ENCODE peak calls at places on chromosome 12, in ten cellular contexts. One of them, this sample, is unnamed.

GRCh38 chr12:3284411-3284810 is 206.6 kb upstream of the PRMT8 start:
- DNase-seq in GM06990: no peak
- DNase-seq in CD8-positive, alpha-beta T cell: no peak
- DNase-seq in esophagus squamous epithelium: no peak
- DNase-seq in mammary epithelial cell: no peak
- DNase-seq in ovary: no peak
- DNase-seq in PC-9: no peak
- DNase-seq in upper lobe of left lung: peak
- DNase-seq in AG04450: no peak
- DNase-seq in right lobe of liver: no peak
- DNase-seq in this sample: no peak

GRCh38 chr12:125687820-125688219 is 622.6 kb downstream of the AACS start:
- DNase-seq in GM06990: no peak
- DNase-seq in CD8-positive, alpha-beta T cell: no peak
- DNase-seq in esophagus squamous epithelium: no peak
- DNase-seq in mammary epithelial cell: no peak
- DNase-seq in ovary: no peak
- DNase-seq in PC-9: no peak
- DNase-seq in upper lobe of left lung: peak
- DNase-seq in AG04450: no peak
- DNase-seq in right lobe of liver: no peak
- DNase-seq in this sample: no peak

GRCh38 chr12:109461846-109462766 is 15.0 kb downstream of the KCTD10 start:
- DNase-seq in GM06990: no peak
- DNase-seq in CD8-positive, alpha-beta T cell: no peak
- DNase-seq in esophagus squamous epithelium: peak
- DNase-seq in mammary epithelial cell: peak
- DNase-seq in ovary: peak
- DNase-seq in PC-9: peak
- DNase-seq in upper lobe of left lung: no peak
- DNase-seq in AG04450: peak
- DNase-seq in right lobe of liver: no peak
- DNase-seq in this sample: peak

GRCh38 chr12:79415754-79416435 is 274.9 kb downstream of the PAWR start:
- DNase-seq in GM06990: no peak
- DNase-seq in CD8-positive, alpha-beta T cell: no peak
- DNase-seq in esophagus squamous epithelium: no peak
- DNase-seq in mammary epithelial cell: peak
- DNase-seq in ovary: no peak
- DNase-seq in PC-9: peak
- DNase-seq in upper lobe of left lung: no peak
- DNase-seq in AG04450: peak
- DNase-seq in right lobe of liver: no peak
- DNase-seq in this sample: no peak

GRCh38 chr12:25284024-25284423 is 33.3 kb upstream of the KRAS start:
- DNase-seq in GM06990: no peak
- DNase-seq in CD8-positive, alpha-beta T cell: no peak
- DNase-seq in esophagus squamous epithelium: no peak
- DNase-seq in mammary epithelial cell: peak
- DNase-seq in ovary: no peak
- DNase-seq in PC-9: no peak
- DNase-seq in upper lobe of left lung: no peak
- DNase-seq in AG04450: no peak
- DNase-seq in right lobe of liver: no peak
- DNase-seq in this sample: no peak

GRCh38 chr12:12091977-12092663 is 21.4 kb downstream of the BCL2L14 start:
- DNase-seq in GM06990: no peak
- DNase-seq in CD8-positive, alpha-beta T cell: no peak
- DNase-seq in esophagus squamous epithelium: no peak
- DNase-seq in mammary epithelial cell: no peak
- DNase-seq in ovary: no peak
- DNase-seq in PC-9: no peak
- DNase-seq in upper lobe of left lung: no peak
- DNase-seq in AG04450: no peak
- DNase-seq in right lobe of liver: no peak
- DNase-seq in this sample: no peak

GRCh38 chr12:116590561-116590960 is 31.4 kb downstream of the MAP1LC3B2 start:
- DNase-seq in GM06990: no peak
- DNase-seq in CD8-positive, alpha-beta T cell: no peak
- DNase-seq in esophagus squamous epithelium: no peak
- DNase-seq in mammary epithelial cell: peak
- DNase-seq in ovary: no peak
- DNase-seq in PC-9: peak
- DNase-seq in upper lobe of left lung: no peak
- DNase-seq in AG04450: no peak
- DNase-seq in right lobe of liver: no peak
- DNase-seq in this sample: no peak

GRCh38 chr12:103518899-103519298 is 23.1 kb upstream of the C12orf42 start:
- DNase-seq in GM06990: no peak
- DNase-seq in CD8-positive, alpha-beta T cell: no peak
- DNase-seq in esophagus squamous epithelium: no peak
- DNase-seq in mammary epithelial cell: no peak
- DNase-seq in ovary: no peak
- DNase-seq in PC-9: no peak
- DNase-seq in upper lobe of left lung: no peak
- DNase-seq in AG04450: no peak
- DNase-seq in right lobe of liver: no peak
- DNase-seq in this sample: no peak

GRCh38 chr12:108440736-108441135 is 74.3 kb upstream of the FICD start:
- DNase-seq in GM06990: no peak
- DNase-seq in CD8-positive, alpha-beta T cell: no peak
- DNase-seq in esophagus squamous epithelium: no peak
- DNase-seq in mammary epithelial cell: no peak
- DNase-seq in ovary: no peak
- DNase-seq in PC-9: no peak
- DNase-seq in upper lobe of left lung: no peak
- DNase-seq in AG04450: no peak
- DNase-seq in right lobe of liver: no peak
- DNase-seq in this sample: no peak

DNA sequence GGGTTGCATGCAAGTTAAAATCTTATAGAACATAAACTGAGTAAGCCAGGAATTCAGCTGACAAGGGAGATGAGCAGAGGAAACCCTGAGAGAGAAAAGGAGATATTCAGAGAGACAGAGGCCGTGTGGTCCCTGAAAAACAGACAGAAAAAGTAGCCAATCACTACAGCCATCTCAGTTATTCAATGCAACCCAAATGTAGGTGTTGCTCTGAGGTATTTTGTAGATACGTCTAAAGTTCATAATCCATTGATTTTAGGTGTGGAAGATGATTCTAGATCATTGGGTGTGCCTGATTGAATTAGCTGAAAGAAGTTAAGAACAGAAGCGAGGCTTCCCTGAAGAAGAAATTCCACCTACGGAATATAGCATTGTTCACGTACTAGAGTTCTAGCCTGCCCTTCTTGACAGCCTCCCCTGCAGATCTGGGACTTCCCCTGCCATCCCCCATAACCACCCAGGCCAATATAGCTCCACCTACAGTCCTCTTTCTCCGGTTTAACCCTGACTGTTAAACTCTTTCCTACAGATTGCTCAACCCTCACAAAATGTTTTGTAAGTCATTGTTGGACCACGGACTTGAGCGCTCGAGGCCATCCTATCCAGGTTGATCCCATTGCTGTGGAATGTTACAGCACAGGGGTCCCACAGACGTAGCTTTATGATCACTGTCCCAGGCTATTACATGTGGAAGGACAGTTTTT is 21.7 kb downstream of the AICDA start:
- DNase-seq in GM06990: no peak
- DNase-seq in CD8-positive, alpha-beta T cell: no peak
- DNase-seq in esophagus squamous epithelium: no peak
- DNase-seq in mammary epithelial cell: peak
- DNase-seq in ovary: no peak
- DNase-seq in PC-9: no peak
- DNase-seq in upper lobe of left lung: no peak
- DNase-seq in AG04450: no peak
- DNase-seq in right lobe of liver: peak
- DNase-seq in this sample: no peak
- TF ChIP-seq CTCF in GM06990: peak
- TF ChIP-seq CTCF in CD8-positive, alpha-beta T cell: no peak
- TF ChIP-seq CTCF in esophagus squamous epithelium: no peak
- TF ChIP-seq CTCF in mammary epithelial cell: peak
- TF ChIP-seq CTCF in ovary: no peak
- TF ChIP-seq CTCF in PC-9: no peak
- TF ChIP-seq CTCF in upper lobe of left lung: no peak
- TF ChIP-seq CTCF in AG04450: no peak
- TF ChIP-seq CTCF in right lobe of liver: peak
- TF ChIP-seq CTCF in this sample: no peak

GRCh38 chr12:123269980-123270379 is 1.7 kb downstream of the CDK2AP1 start:
- DNase-seq in GM06990: no peak
- DNase-seq in CD8-positive, alpha-beta T cell: no peak
- DNase-seq in esophagus squamous epithelium: no peak
- DNase-seq in mammary epithelial cell: peak
- DNase-seq in ovary: no peak
- DNase-seq in PC-9: no peak
- DNase-seq in upper lobe of left lung: no peak
- DNase-seq in AG04450: no peak
- DNase-seq in right lobe of liver: no peak
- DNase-seq in this sample: no peak

GRCh38 chr12:123268850-123269249 is 2.8 kb downstream of the CDK2AP1 start:
- DNase-seq in GM06990: no peak
- DNase-seq in CD8-positive, alpha-beta T cell: no peak
- DNase-seq in esophagus squamous epithelium: no peak
- DNase-seq in mammary epithelial cell: no peak
- DNase-seq in ovary: peak
- DNase-seq in PC-9: no peak
- DNase-seq in upper lobe of left lung: peak
- DNase-seq in AG04450: no peak
- DNase-seq in right lobe of liver: no peak
- DNase-seq in this sample: no peak

GRCh38 chr12:123267991-123268843 is 3.4 kb downstream of the CDK2AP1 start:
- DNase-seq in GM06990: no peak
- DNase-seq in CD8-positive, alpha-beta T cell: no peak
- DNase-seq in esophagus squamous epithelium: no peak
- DNase-seq in mammary epithelial cell: no peak
- DNase-seq in ovary: peak
- DNase-seq in PC-9: no peak
- DNase-seq in upper lobe of left lung: peak
- DNase-seq in AG04450: no peak
- DNase-seq in right lobe of liver: no peak
- DNase-seq in this sample: no peak

GRCh38 chr12:123270380-123271181 is 1.1 kb downstream of the CDK2AP1 start:
- DNase-seq in GM06990: peak
- DNase-seq in CD8-positive, alpha-beta T cell: peak
- DNase-seq in esophagus squamous epithelium: no peak
- DNase-seq in mammary epithelial cell: peak
- DNase-seq in ovary: peak
- DNase-seq in PC-9: peak
- DNase-seq in upper lobe of left lung: peak
- DNase-seq in AG04450: no peak
- DNase-seq in right lobe of liver: no peak
- DNase-seq in this sample: no peak

GRCh38 chr12:123269395-123269892 is 2.2 kb downstream of the CDK2AP1 start:
- DNase-seq in GM06990: peak
- DNase-seq in CD8-positive, alpha-beta T cell: peak
- DNase-seq in esophagus squamous epithelium: no peak
- DNase-seq in mammary epithelial cell: peak
- DNase-seq in ovary: peak
- DNase-seq in PC-9: no peak
- DNase-seq in upper lobe of left lung: peak
- DNase-seq in AG04450: no peak
- DNase-seq in right lobe of liver: peak
- DNase-seq in this sample: no peak
- H3K4me3 ChIP-seq in GM06990: peak
- H3K4me3 ChIP-seq in CD8-positive, alpha-beta T cell: peak
- H3K4me3 ChIP-seq in esophagus squamous epithelium: peak
- H3K4me3 ChIP-seq in mammary epithelial cell: peak
- H3K4me3 ChIP-seq in ovary: peak
- H3K4me3 ChIP-seq in PC-9: no peak
- H3K4me3 ChIP-seq in upper lobe of left lung: peak
- H3K4me3 ChIP-seq in AG04450: peak
- H3K4me3 ChIP-seq in right lobe of liver: peak
- H3K4me3 ChIP-seq in this sample: peak

GRCh38 chr12:58419182-58419760 is 477.9 kb downstream of the ATP23 start:
- DNase-seq in GM06990: no peak
- DNase-seq in CD8-positive, alpha-beta T cell: no peak
- DNase-seq in esophagus squamous epithelium: no peak
- DNase-seq in mammary epithelial cell: no peak
- DNase-seq in ovary: no peak
- DNase-seq in PC-9: no peak
- DNase-seq in upper lobe of left lung: peak
- DNase-seq in AG04450: no peak
- DNase-seq in right lobe of liver: no peak
- DNase-seq in this sample: no peak
- TF ChIP-seq CTCF in GM06990: no peak
- TF ChIP-seq CTCF in CD8-positive, alpha-beta T cell: no peak
- TF ChIP-seq CTCF in esophagus squamous epithelium: no peak
- TF ChIP-seq CTCF in mammary epithelial cell: no peak
- TF ChIP-seq CTCF in ovary: no peak
- TF ChIP-seq CTCF in PC-9: no peak
- TF ChIP-seq CTCF in upper lobe of left lung: no peak
- TF ChIP-seq CTCF in AG04450: no peak
- TF ChIP-seq CTCF in right lobe of liver: no peak
- TF ChIP-seq CTCF in this sample: no peak

DNA sequence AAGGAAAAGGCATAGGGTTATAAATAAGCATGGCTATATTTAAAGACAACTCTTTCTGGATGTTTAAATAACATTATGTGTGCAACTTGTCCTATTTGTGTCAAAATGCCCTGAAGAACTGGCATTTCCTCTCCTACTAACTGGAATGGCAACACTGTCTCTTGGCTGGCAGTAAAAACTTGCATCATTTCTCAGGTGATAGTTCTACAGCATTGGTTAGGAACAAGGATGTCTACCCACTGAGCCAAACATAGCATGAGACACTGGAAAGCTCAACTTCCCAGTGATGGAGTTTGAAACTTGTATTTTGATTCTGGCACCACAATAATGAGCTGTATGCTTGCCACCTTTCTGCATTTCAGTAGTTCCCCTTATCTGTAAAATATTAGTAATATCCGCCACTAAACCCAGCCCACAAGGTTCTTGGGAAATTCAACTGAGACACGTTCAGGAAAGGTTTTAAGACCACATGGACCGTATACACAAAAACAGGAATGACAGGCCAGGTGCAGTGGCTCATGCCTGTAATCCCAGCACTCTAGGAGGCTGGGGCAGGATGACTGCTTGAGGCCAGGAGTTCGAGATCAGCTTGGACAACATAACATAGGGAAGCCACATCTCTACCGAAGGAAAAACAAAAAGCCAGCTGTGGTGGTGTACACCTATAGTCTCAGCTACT is 5.1 kb downstream of the SLC38A2 start:
- DNase-seq in GM06990: no peak
- DNase-seq in CD8-positive, alpha-beta T cell: no peak
- DNase-seq in esophagus squamous epithelium: no peak
- DNase-seq in mammary epithelial cell: peak
- DNase-seq in ovary: no peak
- DNase-seq in PC-9: no peak
- DNase-seq in upper lobe of left lung: no peak
- DNase-seq in AG04450: no peak
- DNase-seq in right lobe of liver: no peak
- DNase-seq in this sample: no peak
- H3K4me3 ChIP-seq in GM06990: no peak
- H3K4me3 ChIP-seq in CD8-positive, alpha-beta T cell: peak
- H3K4me3 ChIP-seq in esophagus squamous epithelium: peak
- H3K4me3 ChIP-seq in mammary epithelial cell: peak
- H3K4me3 ChIP-seq in ovary: peak
- H3K4me3 ChIP-seq in PC-9: peak
- H3K4me3 ChIP-seq in upper lobe of left lung: peak
- H3K4me3 ChIP-seq in AG04450: peak
- H3K4me3 ChIP-seq in right lobe of liver: no peak
- H3K4me3 ChIP-seq in this sample: no peak

GRCh38 chr12:67929373-67929772 is 59.9 kb upstream of the IFNG-AS1 start:
- DNase-seq in GM06990: no peak
- DNase-seq in CD8-positive, alpha-beta T cell: no peak
- DNase-seq in esophagus squamous epithelium: no peak
- DNase-seq in mammary epithelial cell: no peak
- DNase-seq in ovary: no peak
- DNase-seq in PC-9: no peak
- DNase-seq in upper lobe of left lung: no peak
- DNase-seq in AG04450: no peak
- DNase-seq in right lobe of liver: no peak
- DNase-seq in this sample: no peak
- TF ChIP-seq CTCF in GM06990: no peak
- TF ChIP-seq CTCF in CD8-positive, alpha-beta T cell: no peak
- TF ChIP-seq CTCF in esophagus squamous epithelium: no peak
- TF ChIP-seq CTCF in mammary epithelial cell: no peak
- TF ChIP-seq CTCF in ovary: no peak
- TF ChIP-seq CTCF in PC-9: no peak
- TF ChIP-seq CTCF in upper lobe of left lung: no peak
- TF ChIP-seq CTCF in AG04450: no peak
- TF ChIP-seq CTCF in right lobe of liver: no peak
- TF ChIP-seq CTCF in this sample: no peak